ENCODE peak calls at places on chromosomes 7 and 10, in seven cellular contexts. One of them, this sample, is unnamed.

GRCh38 chr7:30559566-30559965 is 35.1 kb upstream of the GARS1 start:
- DNase-seq in breast epithelium: peak; percentile 70
- DNase-seq in GM23338: no peak
- DNase-seq in foreskin fibroblast: peak; percentile 67
- DNase-seq in fibroblast of villous mesenchyme: no peak
- DNase-seq in WERI-Rb-1: no peak
- DNase-seq in lower leg skin: no peak
- DNase-seq in this sample: no peak

GRCh38 chr7:110766874-110767273 is 324.1 kb upstream of the LRRN3 start:
- DNase-seq in breast epithelium: no peak
- DNase-seq in WERI-Rb-1: no peak
- DNase-seq in lower leg skin: no peak
- DNase-seq in foreskin fibroblast: no peak
- DNase-seq in fibroblast of villous mesenchyme: peak; percentile 3
- DNase-seq in GM23338: peak; percentile 8
- DNase-seq in this sample: no peak

GRCh38 chr7:138889566-138889965 is 91.6 kb upstream of the ATP6V0A4 start:
- DNase-seq in GM23338: no peak
- DNase-seq in lower leg skin: no peak
- DNase-seq in foreskin fibroblast: peak; percentile 55
- DNase-seq in WERI-Rb-1: no peak
- DNase-seq in fibroblast of villous mesenchyme: peak; percentile 28
- DNase-seq in breast epithelium: no peak
- DNase-seq in this sample: peak; percentile 31

GRCh38 chr7:107463139-107464078 is 6.4 kb upstream of the GPR22 start:
- DNase-seq in GM23338: peak; percentile 78
- DNase-seq in fibroblast of villous mesenchyme: peak; percentile 69
- DNase-seq in WERI-Rb-1: peak; percentile 46
- DNase-seq in breast epithelium: peak; percentile 24
- DNase-seq in lower leg skin: peak; percentile 47
- DNase-seq in foreskin fibroblast: peak; percentile 84
- DNase-seq in this sample: peak; percentile 88

GRCh38 chr10:95242581-95243317 is 48.1 kb downstream of the PDLIM1 start:
- DNase-seq in WERI-Rb-1: peak; percentile 43
- DNase-seq in foreskin fibroblast: peak; percentile 83
- DNase-seq in lower leg skin: no peak
- DNase-seq in GM23338: peak; percentile 86
- DNase-seq in fibroblast of villous mesenchyme: peak; percentile 56
- DNase-seq in breast epithelium: no peak
- DNase-seq in this sample: peak; percentile 72

GRCh38 chr10:9060314-9060713 is 1005.8 kb downstream of the GATA3 start:
- DNase-seq in breast epithelium: no peak
- DNase-seq in WERI-Rb-1: no peak
- DNase-seq in lower leg skin: no peak
- DNase-seq in foreskin fibroblast: no peak
- DNase-seq in GM23338: no peak
- DNase-seq in fibroblast of villous mesenchyme: no peak
- DNase-seq in this sample: no peak

GRCh38 chr7:54904130-54904529 is 114.7 kb upstream of the EGFR start:
- DNase-seq in WERI-Rb-1: no peak
- DNase-seq in foreskin fibroblast: peak; percentile 96
- DNase-seq in breast epithelium: no peak
- DNase-seq in fibroblast of villous mesenchyme: peak; percentile 92
- DNase-seq in GM23338: no peak
- DNase-seq in lower leg skin: peak; percentile 40
- DNase-seq in this sample: peak; percentile 89

GRCh38 chr7:135558337-135558767 is 635 bp downstream of the NUP205 start:
- DNase-seq in WERI-Rb-1: peak; percentile 68
- DNase-seq in lower leg skin: peak; percentile 58
- DNase-seq in foreskin fibroblast: peak; percentile 81
- DNase-seq in GM23338: peak; percentile 79
- DNase-seq in fibroblast of villous mesenchyme: peak; percentile 51
- DNase-seq in breast epithelium: peak; percentile 36
- DNase-seq in this sample: peak; percentile 61

GRCh38 chr7:55484241-55484640 is 88.1 kb downstream of the VOPP1 start:
- DNase-seq in fibroblast of villous mesenchyme: no peak
- DNase-seq in foreskin fibroblast: no peak
- DNase-seq in GM23338: no peak
- DNase-seq in WERI-Rb-1: peak; percentile 48
- DNase-seq in breast epithelium: no peak
- DNase-seq in lower leg skin: no peak
- DNase-seq in this sample: no peak

GRCh38 chr10:12448729-12449391 is 99.5 kb downstream of the CAMK1D start:
- DNase-seq in lower leg skin: peak; percentile 33
- DNase-seq in breast epithelium: peak; percentile 26
- DNase-seq in foreskin fibroblast: peak; percentile 74
- DNase-seq in GM23338: no peak
- DNase-seq in WERI-Rb-1: no peak
- DNase-seq in fibroblast of villous mesenchyme: peak; percentile 87
- DNase-seq in this sample: peak; percentile 94

GRCh38 chr10:18918545-18918944 is 130.1 kb upstream of the MALRD1 start:
- DNase-seq in breast epithelium: no peak
- DNase-seq in WERI-Rb-1: no peak
- DNase-seq in GM23338: no peak
- DNase-seq in lower leg skin: no peak
- DNase-seq in fibroblast of villous mesenchyme: peak; percentile 45
- DNase-seq in foreskin fibroblast: no peak
- DNase-seq in this sample: peak; percentile 98

GRCh38 chr7:139095194-139095659 is 14.3 kb downstream of the ZC3HAV1 start:
- DNase-seq in WERI-Rb-1: no peak
- DNase-seq in foreskin fibroblast: no peak
- DNase-seq in lower leg skin: peak; percentile 28
- DNase-seq in fibroblast of villous mesenchyme: peak; percentile 19
- DNase-seq in breast epithelium: peak; percentile 30
- DNase-seq in GM23338: no peak
- DNase-seq in this sample: peak; percentile 8

GRCh38 chr7:47143344-47143743 is 438.6 kb downstream of the TNS3 start:
- DNase-seq in GM23338: no peak
- DNase-seq in breast epithelium: no peak
- DNase-seq in foreskin fibroblast: peak; percentile 71
- DNase-seq in lower leg skin: no peak
- DNase-seq in WERI-Rb-1: no peak
- DNase-seq in fibroblast of villous mesenchyme: peak; percentile 67
- DNase-seq in this sample: peak; percentile 74

GRCh38 chr10:1824928-1825327 is 87.6 kb upstream of the ADARB2 start:
- DNase-seq in WERI-Rb-1: no peak
- DNase-seq in breast epithelium: no peak
- DNase-seq in fibroblast of villous mesenchyme: no peak
- DNase-seq in foreskin fibroblast: no peak
- DNase-seq in GM23338: no peak
- DNase-seq in lower leg skin: no peak
- DNase-seq in this sample: no peak

GRCh38 chr7:142905759-142906158 is 20.2 kb upstream of the TRPV6 start:
- DNase-seq in breast epithelium: no peak
- DNase-seq in WERI-Rb-1: no peak
- DNase-seq in fibroblast of villous mesenchyme: no peak
- DNase-seq in GM23338: no peak
- DNase-seq in foreskin fibroblast: no peak
- DNase-seq in lower leg skin: no peak
- DNase-seq in this sample: no peak

GRCh38 chr10:43703286-43703685 is 54.6 kb upstream of the ZNF32 start:
- DNase-seq in GM23338: no peak
- DNase-seq in lower leg skin: no peak
- DNase-seq in WERI-Rb-1: no peak
- DNase-seq in foreskin fibroblast: no peak
- DNase-seq in fibroblast of villous mesenchyme: no peak
- DNase-seq in breast epithelium: no peak
- DNase-seq in this sample: no peak

GRCh38 chr10:124650820-124651401 is 93.3 kb downstream of the FAM53B start:
- DNase-seq in lower leg skin: no peak
- DNase-seq in foreskin fibroblast: no peak
- DNase-seq in breast epithelium: no peak
- DNase-seq in GM23338: peak; percentile 47
- DNase-seq in WERI-Rb-1: no peak
- DNase-seq in fibroblast of villous mesenchyme: no peak
- DNase-seq in this sample: no peak

GRCh38 chr10:102926842-102927241 is 8.7 kb downstream of the CNNM2 start:
- DNase-seq in GM23338: no peak
- DNase-seq in breast epithelium: no peak
- DNase-seq in fibroblast of villous mesenchyme: no peak
- DNase-seq in lower leg skin: no peak
- DNase-seq in WERI-Rb-1: no peak
- DNase-seq in foreskin fibroblast: no peak
- DNase-seq in this sample: no peak

GRCh38 chr7:2357165-2357564 is 2.5 kb downstream of the EIF3B start:
- DNase-seq in breast epithelium: no peak
- DNase-seq in GM23338: no peak
- DNase-seq in foreskin fibroblast: peak; percentile 25
- DNase-seq in lower leg skin: no peak
- DNase-seq in WERI-Rb-1: no peak
- DNase-seq in fibroblast of villous mesenchyme: no peak
- DNase-seq in this sample: no peak

GRCh38 chr10:16986406-16987128 is 143.0 kb downstream of the CUBN start:
- DNase-seq in fibroblast of villous mesenchyme: peak; percentile 61
- DNase-seq in WERI-Rb-1: no peak
- DNase-seq in foreskin fibroblast: peak; percentile 93
- DNase-seq in GM23338: no peak
- DNase-seq in breast epithelium: no peak
- DNase-seq in lower leg skin: no peak
- DNase-seq in this sample: peak; percentile 73

GRCh38 chr10:73591935-73592699 is 975 bp upstream of the USP54 start:
- DNase-seq in foreskin fibroblast: peak; percentile 45
- DNase-seq in GM23338: peak; percentile 94
- DNase-seq in fibroblast of villous mesenchyme: peak; percentile 62
- DNase-seq in breast epithelium: peak; percentile 74
- DNase-seq in WERI-Rb-1: peak; percentile 38
- DNase-seq in lower leg skin: peak; percentile 62
- DNase-seq in this sample: peak; percentile 79

DNA sequence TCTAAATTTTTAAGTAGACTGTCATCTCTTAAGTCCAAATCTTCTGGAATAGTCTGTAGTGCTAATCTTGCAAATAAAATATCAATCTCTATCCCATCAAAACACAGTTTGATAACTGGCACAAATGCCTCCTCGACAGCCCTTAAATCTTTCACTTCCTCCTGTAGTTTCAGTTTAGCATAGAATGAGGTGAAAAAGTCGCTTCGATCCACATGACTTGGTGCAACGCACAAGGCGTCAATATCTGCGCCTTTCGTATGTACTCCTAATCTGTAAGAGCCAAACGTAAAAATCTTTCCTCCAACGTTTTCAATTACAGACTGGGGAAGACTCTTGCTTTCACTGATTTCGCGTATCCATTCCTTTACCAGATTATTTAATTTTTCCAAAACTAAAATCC is 603 bp downstream of the PAPOLB start:
- DNase-seq in foreskin fibroblast: no peak
- DNase-seq in GM23338: no peak
- DNase-seq in breast epithelium: no peak
- DNase-seq in WERI-Rb-1: no peak
- DNase-seq in lower leg skin: no peak
- DNase-seq in fibroblast of villous mesenchyme: no peak
- DNase-seq in this sample: no peak
- H3K4me3 ChIP-seq in foreskin fibroblast: peak overlapping the region; percentile 36
- H3K4me3 ChIP-seq in GM23338: peak overlapping the region; percentile 52
- H3K4me3 ChIP-seq in breast epithelium: peak overlapping the region; percentile 61
- H3K4me3 ChIP-seq in WERI-Rb-1: no peak overlapping the region
- H3K4me3 ChIP-seq in lower leg skin: no peak overlapping the region
- H3K4me3 ChIP-seq in fibroblast of villous mesenchyme: peak overlapping the region; percentile 53
- H3K4me3 ChIP-seq in this sample: peak overlapping the region; percentile 59

GRCh38 chr10:59362991-59363390 is 642 bp upstream of the FAM13C start:
- DNase-seq in GM23338: peak; percentile 81
- DNase-seq in WERI-Rb-1: peak; percentile 66
- DNase-seq in lower leg skin: peak; percentile 67
- DNase-seq in fibroblast of villous mesenchyme: no peak
- DNase-seq in foreskin fibroblast: peak; percentile 70
- DNase-seq in breast epithelium: peak; percentile 60
- DNase-seq in this sample: peak; percentile 44
- H3K4me3 ChIP-seq in GM23338: peak overlapping the region; percentile 64
- H3K4me3 ChIP-seq in WERI-Rb-1: peak overlapping the region; percentile 65
- H3K4me3 ChIP-seq in lower leg skin: peak overlapping the region; percentile 17
- H3K4me3 ChIP-seq in fibroblast of villous mesenchyme: peak overlapping the region; percentile 48
- H3K4me3 ChIP-seq in foreskin fibroblast: peak overlapping the region; percentile 53
- H3K4me3 ChIP-seq in breast epithelium: peak overlapping the region; percentile 75
- H3K4me3 ChIP-seq in this sample: peak overlapping the region; percentile 58

DNA sequence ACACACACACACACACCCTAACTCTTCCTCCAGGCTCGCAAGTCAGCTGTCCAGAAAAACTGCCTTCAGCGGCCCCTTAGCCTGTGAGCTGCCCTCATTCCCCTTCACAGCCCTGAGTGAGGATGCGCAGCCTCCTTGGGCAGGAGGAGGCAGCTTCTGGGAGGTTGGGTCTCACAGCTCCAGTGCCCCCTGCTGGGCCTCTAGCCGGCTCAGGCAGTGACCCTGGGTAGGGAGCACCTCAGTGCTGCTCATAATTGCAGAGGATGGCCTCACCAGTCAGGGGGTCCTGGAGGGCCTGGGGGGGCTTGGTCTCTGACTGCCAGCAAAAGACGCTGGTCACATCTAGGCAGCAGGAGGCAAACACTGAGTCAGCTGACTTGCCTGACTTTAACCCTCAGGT is 43.7 kb downstream of the ZNF273 start:
- DNase-seq in WERI-Rb-1: peak; percentile 77
- DNase-seq in breast epithelium: no peak
- DNase-seq in GM23338: peak; percentile 72
- DNase-seq in foreskin fibroblast: no peak
- DNase-seq in lower leg skin: no peak
- DNase-seq in fibroblast of villous mesenchyme: peak; percentile 1
- DNase-seq in this sample: no peak
- H3K4me3 ChIP-seq in WERI-Rb-1: peak overlapping the region; percentile 83
- H3K4me3 ChIP-seq in breast epithelium: peak overlapping the region; percentile 78
- H3K4me3 ChIP-seq in GM23338: peak overlapping the region; percentile 69
- H3K4me3 ChIP-seq in foreskin fibroblast: no peak overlapping the region
- H3K4me3 ChIP-seq in lower leg skin: no peak overlapping the region
- H3K4me3 ChIP-seq in fibroblast of villous mesenchyme: no peak overlapping the region
- H3K4me3 ChIP-seq in this sample: no peak overlapping the region

DNA sequence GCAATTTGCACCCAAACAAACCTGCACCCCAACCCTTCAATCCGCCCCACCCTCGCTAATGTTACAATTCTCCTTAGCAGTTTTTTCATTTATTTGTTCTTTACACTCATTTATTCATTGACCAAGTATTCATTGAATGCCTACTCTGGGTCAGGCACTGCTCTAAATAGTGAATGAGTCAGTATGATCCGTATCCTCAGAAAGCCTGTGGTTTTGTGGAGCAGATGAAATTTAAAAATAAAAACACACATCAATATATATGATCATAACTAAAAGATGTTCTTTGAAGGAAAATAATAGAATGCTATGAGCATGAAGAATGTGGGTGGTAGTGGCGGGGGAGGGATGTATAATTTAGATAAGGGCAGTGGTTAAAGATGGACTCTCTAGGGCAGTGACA is 13.3 kb downstream of the IFIT5 start:
- DNase-seq in breast epithelium: no peak
- DNase-seq in fibroblast of villous mesenchyme: peak; percentile 37
- DNase-seq in lower leg skin: no peak
- DNase-seq in WERI-Rb-1: no peak
- DNase-seq in foreskin fibroblast: peak; percentile 85
- DNase-seq in GM23338: no peak
- DNase-seq in this sample: peak; percentile 89
- H3K4me3 ChIP-seq in breast epithelium: no peak overlapping the region
- H3K4me3 ChIP-seq in fibroblast of villous mesenchyme: no peak overlapping the region
- H3K4me3 ChIP-seq in lower leg skin: no peak overlapping the region
- H3K4me3 ChIP-seq in WERI-Rb-1: no peak overlapping the region
- H3K4me3 ChIP-seq in foreskin fibroblast: no peak overlapping the region
- H3K4me3 ChIP-seq in GM23338: no peak overlapping the region
- H3K4me3 ChIP-seq in this sample: no peak overlapping the region

GRCh38 chr10:21517983-21518628 is 7.4 kb downstream of the SKIDA1 start:
- DNase-seq in WERI-Rb-1: no peak
- DNase-seq in breast epithelium: no peak
- DNase-seq in foreskin fibroblast: peak; percentile 59
- DNase-seq in GM23338: peak; percentile 53
- DNase-seq in lower leg skin: no peak
- DNase-seq in fibroblast of villous mesenchyme: no peak
- DNase-seq in this sample: peak; percentile 65
- H3K4me3 ChIP-seq in WERI-Rb-1: peak overlapping the region; percentile 60
- H3K4me3 ChIP-seq in breast epithelium: peak overlapping the region; percentile 76
- H3K4me3 ChIP-seq in foreskin fibroblast: peak overlapping the region; percentile 60
- H3K4me3 ChIP-seq in GM23338: peak overlapping the region; percentile 63
- H3K4me3 ChIP-seq in lower leg skin: no peak overlapping the region
- H3K4me3 ChIP-seq in fibroblast of villous mesenchyme: peak overlapping the region; percentile 67
- H3K4me3 ChIP-seq in this sample: peak overlapping the region; percentile 61